ENCODE peak calls at places on chromosome 16, in six cellular contexts. I, E, R, V, Z and Y are unnamed samples.

GRCh38 chr16:22198547-22199293 is 7.4 kb upstream of the EEF2K start:
- DNase-seq in I (peak; percentile 4), R (no peak), E (no peak), Z (no peak), V (no peak), Y (no peak)

GRCh38 chr16:68445458-68445857 is 2.9 kb downstream of the SMPD3 start:
- DNase-seq in V (no peak), R (no peak), Z (peak; percentile 47), I (peak; percentile 56), E (peak; percentile 90), Y (peak; percentile 71)

GRCh38 chr16:57810197-57811024 is 8.1 kb upstream of the KIFC3 start:
- DNase-seq in V (peak; percentile 57), R (peak; percentile 53), E (no peak), I (no peak), Z (peak; percentile 80), Y (peak; percentile 36)

GRCh38 chr16:10946308-10946707 is 1.9 kb downstream of the CLEC16A start:
- DNase-seq in I (no peak), V (no peak), R (no peak), E (no peak), Z (no peak), Y (no peak)

GRCh38 chr16:4597174-4597573 is 17.5 kb downstream of the UBALD1 start:
- DNase-seq in R (no peak), E (no peak), Z (no peak), I (no peak), V (no peak), Y (no peak)

GRCh38 chr16:28923231-28923587 is 1.8 kb downstream of the RABEP2 start:
- DNase-seq in V (no peak), R (no peak), Z (no peak), E (no peak), I (no peak), Y (no peak)

GRCh38 chr16:55641430-55642056 is 14.2 kb upstream of the SLC6A2 start:
- DNase-seq in V (no peak), E (no peak), R (no peak), I (no peak), Z (peak; percentile 10), Y (no peak)

GRCh38 chr16:53052519-53053501 is at the start of gene CHD9NB:
- DNase-seq in R (peak; percentile 16), E (peak; percentile 13), V (no peak), Z (no peak), I (no peak), Y (no peak)

GRCh38 chr16:83994087-83994486 is 26.0 kb downstream of the NECAB2 start:
- DNase-seq in Z (no peak), V (no peak), R (no peak), I (no peak), E (no peak), Y (no peak)

GRCh38 chr16:26189496-26190005 is 497.8 kb downstream of the HS3ST4 start:
- DNase-seq in E (no peak), I (no peak), Z (no peak), R (no peak), V (no peak), Y (no peak)

GRCh38 chr16:67694611-67695010 is 24.5 kb downstream of the GFOD2 start:
- DNase-seq in Z (no peak), R (no peak), V (no peak), E (no peak), I (no peak), Y (no peak)

GRCh38 chr16:58249780-58250478 is 44.9 kb downstream of the PRSS54 start:
- DNase-seq in V (peak; percentile 62), R (peak; percentile 56), E (peak; percentile 26), I (peak; percentile 95), Z (peak; percentile 82), Y (peak; percentile 89)

GRCh38 chr16:4214215-4214621 is 27.7 kb downstream of the SRL start:
- DNase-seq in E (no peak), I (no peak), Z (no peak), V (no peak), R (no peak), Y (no peak)

GRCh38 chr16:68062910-68063393 is 22.2 kb upstream of the NFATC3 start:
- DNase-seq in V (no peak), I (no peak), Z (no peak), R (no peak), E (no peak), Y (no peak)

GRCh38 chr16:89268987-89269735 is 51.7 kb downstream of the ZNF778 start:
- DNase-seq in E (no peak), Z (no peak), R (no peak), V (no peak), I (no peak), Y (no peak)

GRCh38 chr16:66923247-66923851 is 2.0 kb downstream of the RRAD start:
- DNase-seq in E (peak; percentile 88), Z (no peak), V (no peak), R (no peak), I (no peak), Y (no peak)

GRCh38 chr16:67930678-67931211 is 917 bp downstream of the CTRL start:
- DNase-seq in V (no peak), E (no peak), R (no peak), Z (no peak), I (no peak), Y (no peak)

GRCh38 chr16:29757950-29758466 is 12.2 kb upstream of the C16orf54 start:
- DNase-seq in V (no peak), E (no peak), I (no peak), Z (no peak), R (no peak), Y (no peak)

GRCh38 chr16:25855063-25855462 is 163.3 kb downstream of the HS3ST4 start:
- DNase-seq in I (no peak), R (no peak), V (no peak), Z (no peak), E (no peak), Y (no peak)